ENCODE peak calls at places on chromosomes 4 and X, in ten cellular contexts. F is sigmoid colon, X is transverse colon, T is stomach, C is ovary, U is A549, V is suprapubic skin, K is SK-N-SH, Y is tibial nerve, E is HepG2. S is an unnamed sample. For H3K4me1, the result is how much of the 10 kb centered on the place peaks cover.

GRCh38 chrX:54182864-54183613 is at the start of gene FAM120C:
- DNase-seq in F (peak), X (peak), T (peak), C (peak), U (peak), V (peak), K (peak), Y (peak), E (peak), S (peak)

GRCh38 chrX:41596586-41596985 is 92.2 kb upstream of the GPR34 start:
- DNase-seq in F (no peak), X (no peak), T (no peak), C (no peak), U (no peak), V (no peak), K (no peak), Y (no peak), E (no peak), S (no peak)

GRCh38 chr4:7422098-7422897 is 12.4 kb downstream of the PSAPL1 start:
- DNase-seq in F (peak), X (peak), T (peak), C (peak), U (no peak), V (peak), K (peak), Y (no peak), E (no peak), S (no peak)

GRCh38 chrX:119121341-119121740 is 6.3 kb downstream of the KIAA1210 start:
- DNase-seq in F (no peak), X (no peak), T (no peak), C (no peak), U (no peak), V (no peak), K (no peak), Y (no peak), E (no peak), S (no peak)

GRCh38 chr4:128715616-128716015 is 93.9 kb upstream of the JADE1 start:
- DNase-seq in F (no peak), X (no peak), T (no peak), C (no peak), U (no peak), V (no peak), K (no peak), Y (no peak), E (no peak), S (no peak)

GRCh38 chr4:39718366-39719323 is 20.7 kb downstream of the UBE2K start:
- DNase-seq in F (no peak), X (no peak), T (no peak), C (no peak), U (no peak), V (no peak), K (no peak), Y (no peak), E (no peak), S (no peak)

GRCh38 chr4:21470531-21470930 is 478.0 kb downstream of the KCNIP4 start:
- DNase-seq in F (no peak), X (no peak), T (no peak), C (no peak), U (no peak), V (no peak), K (peak), Y (no peak), E (no peak), S (no peak)

GRCh38 chr4:173226401-173226888 is 57.8 kb downstream of the GALNT7 start:
- DNase-seq in F (no peak), X (no peak), T (no peak), C (no peak), U (no peak), V (no peak), K (no peak), Y (no peak), E (no peak), S (no peak)

GRCh38 chr4:86934147-86934771 is 552 bp upstream of the AFF1 start:
- DNase-seq in F (no peak), X (peak), T (no peak), C (no peak), U (no peak), V (no peak), K (peak), Y (no peak), E (no peak), S (no peak)

GRCh38 chrX:150358651-150359050 is 4.5 kb upstream of the MAMLD1 start:
- DNase-seq in F (no peak), X (no peak), T (no peak), C (no peak), U (no peak), V (no peak), K (no peak), Y (no peak), E (no peak), S (no peak)

GRCh38 chr4:87649980-87650379 is at the start of gene DMP1:
- DNase-seq in F (no peak), X (no peak), T (no peak), C (no peak), U (no peak), V (no peak), K (no peak), Y (no peak), E (no peak), S (no peak)

GRCh38 chrX:68732906-68733493 is 85.5 kb downstream of the STARD8 start:
- DNase-seq in F (peak), X (peak), T (peak), C (peak), U (peak), V (no peak), K (peak), Y (peak), E (peak), S (no peak)

GRCh38 chr4:43867908-43868307 is 580.7 kb downstream of the KCTD8 start:
- DNase-seq in F (no peak), X (no peak), T (no peak), C (no peak), U (no peak), V (no peak), K (no peak), Y (no peak), E (no peak), S (no peak)

GRCh38 chr4:160848901-160849735 is 1314.7 kb downstream of the FSTL5 start:
- DNase-seq in F (no peak), X (no peak), T (no peak), C (no peak), U (peak), V (no peak), K (no peak), Y (no peak), E (no peak), S (no peak)

GRCh38 chr4:189001283-189001970 is 862.2 kb downstream of the TRIML1 start:
- DNase-seq in F (no peak), X (no peak), T (no peak), C (no peak), U (no peak), V (no peak), K (no peak), Y (no peak), E (no peak), S (no peak)

GRCh38 chr4:65007841-65008439 is 598.7 kb upstream of the TECRL start:
- DNase-seq in F (no peak), X (no peak), T (no peak), C (no peak), U (peak), V (no peak), K (peak), Y (no peak), E (peak), S (no peak)

GRCh38 chr4:80011636-80012236 is 61.3 kb downstream of the ANTXR2 start:
- DNase-seq in F (no peak), X (no peak), T (no peak), C (no peak), U (no peak), V (no peak), K (no peak), Y (no peak), E (no peak), S (no peak)
- TF ChIP-seq EP300 in F (no peak), X (no peak), T (no peak), C (no peak), U (no peak), V (no peak), K (peak), Y (no peak), E (no peak), S (no peak)

DNA sequence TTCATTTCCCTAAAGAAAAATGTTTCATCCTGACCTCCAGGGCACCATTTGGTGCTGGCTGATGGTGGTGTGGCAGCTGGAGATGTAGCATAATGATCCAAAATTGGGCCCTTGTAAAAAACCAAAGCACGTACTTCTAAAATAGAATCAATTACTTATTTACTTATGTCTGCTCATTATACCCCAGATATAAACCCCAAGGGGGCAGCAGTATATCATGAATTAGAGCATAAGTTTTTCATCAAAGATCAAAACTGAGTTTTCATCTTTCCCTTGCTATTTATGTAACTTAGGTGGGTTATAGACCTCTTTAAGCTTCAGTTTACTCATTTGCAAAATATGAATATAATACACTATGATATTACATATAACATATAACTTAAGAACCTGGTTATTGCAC is 241.1 kb downstream of the TACR3 start:
- DNase-seq in F (no peak), X (no peak), T (no peak), C (no peak), U (no peak), V (no peak), K (no peak), Y (no peak), E (no peak), S (no peak)
- TF ChIP-seq CTCF in F (no peak), X (no peak), T (no peak), C (no peak), U (no peak), V (no peak), K (no peak), Y (no peak), E (no peak), S (no peak)

GRCh38 chr4:153474251-153474650 is 8.1 kb downstream of the TMEM131L start:
- DNase-seq in F (no peak), X (no peak), T (no peak), C (no peak), U (no peak), V (no peak), K (no peak), Y (no peak), E (no peak), S (no peak)
- H3K4me1 ChIP-seq in F (under half), X (under half), T (under half), C (under half), U (under half), V (under half), K (under half), Y (under half), E (under half), S (under half)

DNA sequence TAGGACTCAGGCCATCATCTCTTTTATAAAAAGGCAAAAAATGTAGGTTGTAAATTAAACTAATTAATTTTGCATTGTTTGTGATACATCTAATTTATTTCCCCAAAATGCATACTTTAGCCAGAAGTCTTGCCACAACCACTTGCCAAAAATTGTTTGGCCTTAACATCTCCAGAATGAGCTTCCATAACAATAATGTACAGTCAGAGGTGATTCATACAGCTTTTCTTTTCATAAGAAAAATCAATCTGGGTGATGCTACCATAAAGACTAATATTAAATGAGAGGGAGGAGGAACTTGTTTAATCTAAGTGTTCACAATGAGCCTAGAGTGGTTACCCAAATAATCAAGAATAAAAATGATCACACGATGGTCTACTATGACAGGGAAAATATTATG is 59.3 kb downstream of the AMMECR1 start:
- DNase-seq in F (no peak), X (no peak), T (no peak), C (no peak), U (no peak), V (no peak), K (no peak), Y (no peak), E (no peak), S (no peak)
- TF ChIP-seq EP300 in F (no peak), X (no peak), T (no peak), C (no peak), U (no peak), V (no peak), K (no peak), Y (no peak), E (no peak), S (no peak)

DNA sequence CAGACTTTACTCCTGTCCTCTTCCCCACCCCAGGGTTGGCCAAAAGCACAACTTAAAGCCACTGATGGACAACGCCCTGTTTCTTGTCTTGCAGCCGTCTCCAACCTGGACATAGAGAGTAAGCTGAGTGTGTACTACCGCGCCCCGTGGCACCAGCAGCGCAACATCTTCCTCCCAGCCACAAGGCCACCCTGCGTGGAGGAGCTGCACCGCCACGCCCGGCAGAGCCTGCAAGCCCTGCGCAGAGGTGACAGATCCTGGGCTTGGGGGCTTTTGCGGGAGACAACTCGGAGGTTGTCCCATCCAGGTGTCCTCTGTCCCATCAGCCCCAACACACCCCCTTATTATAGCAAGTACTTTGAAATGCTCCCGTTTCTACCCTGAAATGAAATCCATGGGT is 49.6 kb upstream of the SCML1 start:
- DNase-seq in F (no peak), X (no peak), T (no peak), C (no peak), U (no peak), V (no peak), K (no peak), Y (no peak), E (no peak), S (no peak)
- TF ChIP-seq CTCF in F (no peak), X (no peak), T (no peak), C (no peak), U (no peak), V (no peak), K (no peak), Y (no peak), E (no peak), S (no peak)

GRCh38 chr4:57081651-57082349 is 28.4 kb downstream of the IGFBP7 start:
- DNase-seq in F (no peak), X (no peak), T (no peak), C (no peak), U (no peak), V (no peak), K (no peak), Y (no peak), E (no peak), S (no peak)
- H3K4me1 ChIP-seq in F (under half), X (under half), T (under half), C (under half), U (half or more), V (under half), K (under half), Y (under half), E (under half), S (half or more)

GRCh38 chr4:3077796-3078195 is 3.3 kb downstream of the HTT start:
- DNase-seq in F (no peak), X (no peak), T (no peak), C (no peak), U (no peak), V (no peak), K (no peak), Y (no peak), E (no peak), S (no peak)

GRCh38 chr4:3082915-3083515 is 8.5 kb downstream of the HTT start:
- DNase-seq in F (no peak), X (no peak), T (no peak), C (no peak), U (no peak), V (no peak), K (no peak), Y (no peak), E (no peak), S (no peak)

GRCh38 chr4:3083732-3084131 is 9.3 kb downstream of the HTT start:
- DNase-seq in F (no peak), X (no peak), T (no peak), C (no peak), U (no peak), V (no peak), K (no peak), Y (no peak), E (no peak), S (no peak)

GRCh38 chr4:3075652-3075981 is 1.1 kb downstream of the HTT start:
- DNase-seq in F (no peak), X (no peak), T (no peak), C (no peak), U (no peak), V (no peak), K (no peak), Y (no peak), E (no peak), S (no peak)

GRCh38 chr4:3079694-3080123 is 5.2 kb downstream of the HTT start:
- DNase-seq in F (no peak), X (no peak), T (no peak), C (no peak), U (no peak), V (no peak), K (no peak), Y (no peak), E (no peak), S (no peak)
- TF ChIP-seq EP300 in F (no peak), X (no peak), T (no peak), C (no peak), U (no peak), V (no peak), K (no peak), Y (no peak), E (no peak), S (no peak)

GRCh38 chr4:145936142-145937020 is 2.2 kb downstream of the ZNF827 start:
- DNase-seq in F (peak), X (peak), T (peak), C (peak), U (peak), V (peak), K (peak), Y (no peak), E (peak), S (peak)
- TF ChIP-seq CTCF in F (peak), X (peak), T (no peak), C (no peak), U (no peak), V (no peak), K (peak), Y (no peak), E (no peak), S (peak)

S was measured in esophagus muscularis mucosa.